ENCODE peak calls at places on chromosomes 6 and 20, in six cellular contexts. J is RKO; G is substantia nigra; E is activated CD4-positive, alpha-beta T cell treated with anti-CD3 and anti-CD28 coated beads, Interleukin-2, amount 50 U/mL, for 24 hours; L is endothelial cell; Y is hypothalamus. M is an unnamed sample.

GRCh38 chr6:4474810-4475209 is 301.4 kb upstream of the CDYL start:
- DNase-seq in G (no peak), E (no peak), Y (no peak), J (no peak), L (no peak), M (no peak)

GRCh38 chr6:56062856-56063255 is 184.5 kb downstream of the COL21A1 start:
- DNase-seq in J (no peak), Y (no peak), L (no peak), G (no peak), E (no peak), M (no peak)

GRCh38 chr6:159312204-159312603 is 143.0 kb downstream of the FNDC1 start:
- DNase-seq in L (no peak), E (no peak), J (no peak), G (no peak), Y (no peak), M (no peak)

GRCh38 chr6:31165986-31166385 is 4.5 kb downstream of the POU5F1 start:
- DNase-seq in J (no peak), L (no peak), E (no peak), G (no peak), Y (no peak), M (no peak)

GRCh38 chr6:164303092-164304007 is 888.8 kb downstream of the QKI start:
- DNase-seq in Y (no peak), G (peak; percentile 16), E (no peak), J (no peak), L (no peak), M (peak; percentile 79)

GRCh38 chr20:57680934-57681914 is 28.6 kb downstream of the PMEPA1 start:
- DNase-seq in G (no peak), L (no peak), J (no peak), Y (no peak), E (no peak), M (no peak)

GRCh38 chr6:156697224-156697623 is 80.0 kb upstream of the ARID1B start:
- DNase-seq in G (no peak), Y (no peak), E (no peak), L (no peak), J (no peak), M (no peak)

GRCh38 chr6:148435386-148435785 is 92.7 kb downstream of the SASH1 start:
- DNase-seq in J (no peak), E (no peak), G (no peak), L (no peak), Y (no peak), M (no peak)

GRCh38 chr6:51844391-51844735 is 243.1 kb downstream of the PKHD1 start:
- DNase-seq in L (peak; percentile 33), E (no peak), Y (no peak), J (no peak), G (peak; percentile 1), M (no peak)

GRCh38 chr20:23257848-23258746 is 92.5 kb upstream of the NXT1 start:
- DNase-seq in L (no peak), E (no peak), Y (no peak), G (no peak), J (peak; percentile 69), M (no peak)

GRCh38 chr6:42429836-42430235 is 21.9 kb downstream of the TRERF1 start:
- DNase-seq in J (no peak), G (no peak), L (no peak), Y (no peak), E (no peak), M (no peak)

GRCh38 chr20:34175879-34176278 is 63.8 kb upstream of the EIF2S2 start:
- DNase-seq in L (no peak), G (no peak), J (no peak), Y (no peak), E (no peak), M (peak; percentile 32)

GRCh38 chr6:92047152-92047551 is 1372.2 kb downstream of the EPHA7 start:
- DNase-seq in E (no peak), J (no peak), L (no peak), Y (no peak), G (no peak), M (no peak)

GRCh38 chr6:626236-626635 is 30.7 kb downstream of the HUS1B start:
- DNase-seq in L (no peak), Y (no peak), G (no peak), J (no peak), E (no peak), M (no peak)

GRCh38 chr6:150894935-150895686 is 29.6 kb downstream of the MTHFD1L start:
- DNase-seq in E (no peak), J (no peak), G (peak; percentile 46), Y (no peak), L (no peak), M (peak; percentile 69)

M was measured in SK-MEL-5.